ENCODE peak calls at places on chromosome 1, in nine cellular contexts. A is NB4, H is stomach, U is lower leg skin, O is GM23338, K is gastrocnemius medialis, J is cardiac fibroblast, X is progenitor cell of endocrine pancreas, B is body of pancreas. Q is an unnamed sample.

GRCh38 chr1:22362626-22363402 is 88.8 kb upstream of the ZBTB40 start:
- DNase-seq in A (no peak), H (no peak), U (no peak), O (no peak), K (no peak), J (no peak), X (no peak), B (no peak), Q (no peak)

GRCh38 chr1:2777428-2778219 is 23.9 kb downstream of the TTC34 start:
- DNase-seq in A (no peak), H (no peak), U (peak), O (no peak), K (no peak), J (no peak), X (peak), B (no peak), Q (peak)

GRCh38 chr1:189131576-189131975 is 1346.1 kb downstream of the BRINP3 start:
- DNase-seq in A (no peak), H (no peak), U (no peak), O (no peak), K (no peak), J (no peak), X (no peak), B (no peak), Q (no peak)

GRCh38 chr1:170807432-170807831 is 127.9 kb upstream of the MROH9 start:
- DNase-seq in A (no peak), H (no peak), U (no peak), O (no peak), K (no peak), J (peak), X (no peak), B (no peak), Q (no peak)

GRCh38 chr1:107264561-107264960 is 123.7 kb downstream of the NTNG1 start:
- DNase-seq in A (no peak), H (no peak), U (no peak), O (no peak), K (no peak), J (no peak), X (no peak), B (no peak), Q (no peak)

GRCh38 chr1:61993331-61993961 is 201.2 kb upstream of the L1TD1 start:
- DNase-seq in A (no peak), H (no peak), U (no peak), O (no peak), K (no peak), J (no peak), X (no peak), B (no peak), Q (no peak)

GRCh38 chr1:147245129-147245528 is 2.6 kb downstream of the CHD1L start:
- DNase-seq in A (peak), H (no peak), U (no peak), O (no peak), K (no peak), J (no peak), X (no peak), B (no peak), Q (no peak)

GRCh38 chr1:59039551-59039950 is 255.7 kb upstream of the JUN start:
- DNase-seq in A (no peak), H (no peak), U (peak), O (no peak), K (no peak), J (no peak), X (no peak), B (no peak), Q (no peak)

GRCh38 chr1:193229136-193229535 is 42.7 kb upstream of the B3GALT2 start:
- DNase-seq in A (peak), H (no peak), U (no peak), O (no peak), K (no peak), J (no peak), X (no peak), B (no peak), Q (no peak)

DNA sequence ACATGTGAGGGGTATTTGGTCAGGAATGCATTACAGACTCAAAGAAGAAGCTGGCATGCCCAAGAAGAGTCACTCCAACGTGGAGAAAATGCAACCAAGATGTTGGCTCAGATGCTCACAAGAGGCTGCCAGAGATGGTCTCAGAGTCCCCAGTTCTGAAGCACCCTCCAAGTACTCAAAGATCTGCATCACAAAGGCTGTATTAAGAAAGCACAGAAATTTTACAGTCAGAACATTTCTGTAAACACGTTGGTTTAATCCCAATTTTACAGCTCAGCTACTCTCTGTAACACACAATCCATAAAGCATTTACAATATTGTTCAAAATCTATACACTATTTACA is 69.4 kb downstream of the CDC7 start:
- DNase-seq in A (no peak), H (no peak), U (no peak), O (no peak), K (no peak), J (no peak), X (no peak), B (no peak), Q (no peak)
- TF ChIP-seq CTCF in A (no peak), H (no peak), U (no peak), O (no peak), K (no peak), J (no peak), X (no peak), B (no peak), Q (no peak)

DNA sequence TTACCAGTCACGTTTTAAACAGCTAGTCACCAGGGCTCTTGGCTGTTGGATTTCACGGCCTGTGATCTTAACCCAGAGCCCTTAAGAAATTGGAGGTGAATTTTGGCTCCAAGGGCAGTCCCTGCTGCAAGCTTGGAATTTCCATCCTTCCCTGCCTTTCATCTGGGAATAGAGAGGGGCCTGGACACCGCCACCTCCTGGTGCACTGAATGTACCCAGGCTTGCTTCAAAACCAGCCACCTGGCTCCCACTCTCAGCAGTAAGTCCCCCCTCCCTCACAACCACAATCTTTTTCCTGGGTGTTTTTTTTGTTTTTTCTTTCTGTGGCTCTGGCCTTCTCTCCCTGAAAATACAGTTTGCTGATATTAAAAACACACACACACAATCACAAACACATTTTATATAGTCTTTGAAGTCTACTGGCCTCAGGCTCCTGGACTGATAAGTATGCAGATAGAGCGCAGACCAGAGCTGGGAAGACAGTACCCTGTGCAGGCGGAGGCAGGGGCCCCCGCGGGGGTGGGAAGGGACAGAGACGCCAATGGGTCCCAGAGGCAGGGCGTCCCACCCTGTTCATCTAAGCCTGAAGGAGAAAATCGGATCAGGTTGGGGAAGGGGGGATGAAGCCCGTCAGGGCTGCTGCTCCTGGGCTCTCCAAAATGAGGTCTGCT is 65.8 kb upstream of the IGSF21 start:
- DNase-seq in A (no peak), H (no peak), U (no peak), O (peak), K (no peak), J (no peak), X (no peak), B (no peak), Q (no peak)
- TF ChIP-seq CTCF in A (no peak), H (no peak), U (no peak), O (peak), K (no peak), J (no peak), X (peak), B (no peak), Q (no peak)

GRCh38 chr1:36160949-36161485 is 5.1 kb downstream of the MAP7D1 start:
- DNase-seq in A (peak), H (peak), U (peak), O (peak), K (no peak), J (peak), X (no peak), B (peak), Q (no peak)
- TF ChIP-seq CTCF in A (peak), H (peak), U (no peak), O (peak), K (peak), J (peak), X (peak), B (no peak), Q (peak)

DNA sequence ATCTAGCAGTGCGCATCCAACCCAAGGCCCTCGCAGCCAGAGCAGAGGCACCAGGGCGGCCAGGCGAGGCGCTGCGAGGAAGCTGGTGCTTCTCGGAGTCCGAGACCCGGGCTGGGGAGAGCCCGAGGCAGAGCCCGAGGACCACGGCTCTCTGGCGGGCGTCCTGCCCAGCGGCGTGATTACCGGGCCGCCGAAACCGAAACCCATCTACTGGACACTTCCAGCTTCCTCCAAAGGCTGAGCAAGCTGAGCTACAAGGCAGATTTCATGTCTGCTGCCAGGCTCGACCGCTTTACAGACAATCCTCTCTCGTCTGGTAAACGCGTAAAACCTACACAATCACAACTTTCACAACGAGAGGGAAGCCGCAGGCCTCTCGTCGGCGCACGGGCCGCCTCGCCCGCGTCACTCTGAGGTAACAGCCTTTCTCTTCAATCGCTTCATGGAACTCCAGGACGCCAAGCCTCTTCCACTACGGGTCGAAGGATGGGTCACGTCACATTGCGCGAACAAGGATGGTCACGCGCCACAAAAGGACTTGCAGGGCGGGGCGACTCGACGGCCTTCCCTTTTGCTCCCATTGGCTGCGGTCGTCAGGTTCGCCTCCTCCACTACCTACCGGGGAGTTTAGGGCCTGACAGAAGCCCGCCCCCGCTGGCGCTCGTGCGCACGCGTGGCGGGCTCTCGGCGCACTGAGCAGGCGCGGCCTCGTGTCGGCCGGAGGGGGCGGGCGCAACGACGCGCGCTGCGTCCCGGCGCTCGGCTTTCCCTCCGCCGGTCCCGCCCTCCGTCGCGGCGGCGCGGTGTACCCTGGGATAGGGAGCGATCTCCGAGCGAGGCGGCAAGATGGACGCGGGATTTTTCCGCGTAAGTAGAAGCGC is at the start of gene SRRM1:
- DNase-seq in A (peak), H (peak), U (peak), O (peak), K (peak), J (peak), X (peak), B (peak), Q (peak)
- TF ChIP-seq CTCF in A (no peak), H (peak), U (no peak), O (no peak), K (no peak), J (peak), X (peak), B (no peak), Q (no peak)

GRCh38 chr1:186303911-186304310 is 71.1 kb downstream of the TPR start:
- DNase-seq in A (no peak), H (no peak), U (no peak), O (no peak), K (no peak), J (no peak), X (no peak), B (no peak), Q (no peak)
- TF ChIP-seq CTCF in A (no peak), H (no peak), U (no peak), O (no peak), K (no peak), J (no peak), X (no peak), B (no peak), Q (no peak)

Q was measured in osteocyte.